ENCODE peak calls at places on chromosomes 6 and 20, in eight cellular contexts. N is RWPE1; T is AG08396; S is colonic mucosa; B is activated naive CD4-positive, alpha-beta T cell; R is mammary epithelial cell; E is nucleus accumbens; W is foreskin melanocyte. M is an unnamed sample.

GRCh38 chr6:66568271-66568670 is 861.2 kb upstream of the EYS start:
- DNase-seq in E (no peak), W (no peak), R (no peak), T (no peak), S (no peak), B (no peak), N (no peak), M (no peak)

GRCh38 chr20:17867546-17867945 is 101.0 kb downstream of the SNX5 start:
- DNase-seq in W (no peak), B (no peak), S (no peak), T (no peak), N (no peak), R (no peak), E (no peak), M (no peak)

GRCh38 chr6:68226460-68226859 is 408.6 kb upstream of the ADGRB3 start:
- DNase-seq in W (no peak), B (no peak), S (no peak), N (no peak), T (no peak), E (no peak), R (no peak), M (no peak)

GRCh38 chr6:31009731-31010130 is 543 bp upstream of the MUC22 start:
- DNase-seq in E (no peak), T (no peak), N (no peak), B (no peak), S (no peak), R (no peak), W (no peak), M (no peak)

GRCh38 chr6:102344769-102345168 is 951.3 kb downstream of the GRIK2 start:
- DNase-seq in S (no peak), R (no peak), N (no peak), T (no peak), B (no peak), W (no peak), E (no peak), M (no peak)

GRCh38 chr20:36932476-36933426 is 18.8 kb downstream of the SAMHD1 start:
- DNase-seq in E (no peak), W (no peak), S (no peak), R (no peak), B (no peak), T (peak), N (no peak), M (no peak)

GRCh38 chr6:15436451-15436850 is 190.6 kb downstream of the JARID2 start:
- DNase-seq in E (no peak), W (no peak), B (no peak), N (no peak), S (no peak), T (no peak), R (no peak), M (no peak)

GRCh38 chr6:141752677-141753076 is 380.0 kb upstream of the GJE1 start:
- DNase-seq in T (no peak), E (no peak), N (no peak), B (no peak), R (no peak), W (no peak), S (no peak), M (no peak)

GRCh38 chr6:69026715-69027114 is 391.6 kb downstream of the ADGRB3 start:
- DNase-seq in T (no peak), S (no peak), W (no peak), B (no peak), R (no peak), N (no peak), E (no peak), M (no peak)

GRCh38 chr6:91868539-91869202 is 1281.8 kb upstream of the MAP3K7 start:
- DNase-seq in B (no peak), R (no peak), S (no peak), E (no peak), W (no peak), N (no peak), T (no peak), M (no peak)

GRCh38 chr20:14860410-14860814 is 523.0 kb upstream of the FLRT3 start:
- DNase-seq in S (no peak), N (no peak), T (no peak), W (no peak), R (no peak), B (no peak), E (no peak), M (no peak)

GRCh38 chr20:35883341-35883777 is 70.9 kb downstream of the SCAND1 start:
- DNase-seq in E (no peak), W (no peak), T (no peak), S (no peak), B (no peak), R (no peak), N (no peak), M (no peak)

GRCh38 chr20:7939663-7940062 is 595 bp downstream of the HAO1 start:
- DNase-seq in S (no peak), T (no peak), E (no peak), B (no peak), R (no peak), W (no peak), N (no peak), M (no peak)

GRCh38 chr6:151618717-151619116 is 124.9 kb downstream of the CCDC170 start:
- DNase-seq in N (no peak), S (no peak), T (no peak), E (no peak), R (no peak), B (no peak), W (no peak), M (no peak)

GRCh38 chr6:144265061-144265357 is 20.1 kb upstream of the UTRN start:
- DNase-seq in S (no peak), N (no peak), W (no peak), T (no peak), E (no peak), R (no peak), B (no peak), M (no peak)

GRCh38 chr6:165846123-165846966 is 183.3 kb upstream of the PDE10A start:
- DNase-seq in T (no peak), B (no peak), N (no peak), E (no peak), S (peak), R (no peak), W (no peak), M (no peak)

GRCh38 chr6:106103728-106104109 is 17.6 kb downstream of the PRDM1 start:
- DNase-seq in N (no peak), W (no peak), B (no peak), R (peak), S (peak), E (no peak), T (no peak), M (no peak)

M was measured in Right ventricle myocardium superior.